ENCODE peak calls at places on chromosome 17, in nine cellular contexts. T is brain pericyte; E is psoas muscle; H is transverse colon; L is naive B cell; R is activated CD4-positive, alpha-beta T cell treated with anti-CD3 and anti-CD28 coated beads for 24 hours; J is left ventricle myocardium inferior; K is foreskin fibroblast; O is stimulated activated CD4-positive, alpha-beta T cell treated with anti-CD3 and anti-CD28 coated beads, Interleukin-2, amount 100 ng/mL, for 48 hours. Y is an unnamed sample.

GRCh38 chr17:39640493-39641118 is 3.7 kb downstream of the STARD3 start:
- DNase-seq in K (no peak), O (no peak), L (no peak), E (no peak), H (no peak), R (no peak), J (no peak), T (no peak), Y (no peak)

GRCh38 chr17:78324391-78325075 is 35.3 kb downstream of the SOCS3 start:
- DNase-seq in L (no peak), J (peak), T (peak), E (peak), K (peak), H (peak), O (peak), R (no peak), Y (no peak)

GRCh38 chr17:17613708-17614114 is 22.2 kb upstream of the PEMT start:
- DNase-seq in J (no peak), K (peak), T (no peak), L (peak), H (peak), O (peak), E (no peak), R (peak), Y (peak)

GRCh38 chr17:79923974-79924638 is 84.9 kb upstream of the CBX4 start:
- DNase-seq in E (no peak), K (no peak), H (peak), T (no peak), J (no peak), O (peak), L (no peak), R (peak), Y (peak)

GRCh38 chr17:1002771-1003555 is 6.0 kb downstream of the TIMM22 start:
- DNase-seq in L (no peak), J (no peak), H (no peak), K (peak), R (no peak), E (peak), T (peak), O (no peak), Y (no peak)

GRCh38 chr17:67093348-67093747 is 49.0 kb downstream of the CACNG1 start:
- DNase-seq in L (no peak), T (no peak), E (no peak), J (no peak), R (no peak), K (no peak), O (no peak), H (no peak), Y (no peak)

GRCh38 chr17:83200231-83200699 is 120.9 kb downstream of the METRNL start:
- DNase-seq in E (peak), L (peak), K (peak), O (peak), J (peak), H (peak), R (no peak), T (no peak), Y (peak)

GRCh38 chr17:64634217-64634616 is 27.9 kb downstream of the SMURF2 start:
- DNase-seq in H (no peak), L (no peak), O (no peak), K (no peak), E (no peak), J (no peak), R (no peak), T (no peak), Y (no peak)

GRCh38 chr17:42386784-42387183 is 1.5 kb downstream of the STAT3 start:
- DNase-seq in J (no peak), H (no peak), R (no peak), T (no peak), L (no peak), E (no peak), O (no peak), K (no peak), Y (no peak)

GRCh38 chr17:79280822-79281572 is 206.4 kb downstream of the ENGASE start:
- DNase-seq in E (no peak), T (no peak), R (no peak), O (no peak), J (no peak), L (no peak), H (no peak), K (no peak), Y (no peak)

GRCh38 chr17:50905460-50905803 is 39.3 kb upstream of the TOB1 start:
- DNase-seq in J (no peak), R (no peak), O (no peak), K (no peak), H (no peak), L (no peak), T (no peak), E (no peak), Y (peak)

GRCh38 chr17:9022553-9023388 is 1.5 kb downstream of the NTN1 start:
- DNase-seq in R (no peak), T (no peak), O (no peak), K (no peak), L (no peak), E (no peak), J (peak), H (no peak), Y (no peak)

GRCh38 chr17:5237541-5238016 is 2.9 kb upstream of the SCIMP start:
- DNase-seq in T (no peak), H (peak), E (no peak), R (no peak), K (peak), O (peak), L (no peak), J (peak), Y (peak)

GRCh38 chr17:78694805-78695531 is 87.1 kb downstream of the CYTH1 start:
- DNase-seq in E (no peak), T (no peak), O (no peak), J (no peak), H (no peak), L (no peak), K (no peak), R (no peak), Y (no peak)

GRCh38 chr17:38507921-38508569 is 79.8 kb downstream of the ARHGAP23 start:
- DNase-seq in K (no peak), E (no peak), R (no peak), J (no peak), T (no peak), O (no peak), L (no peak), H (no peak), Y (no peak)

GRCh38 chr17:56486732-56487131 is 106.8 kb upstream of the NOG start:
- DNase-seq in T (no peak), O (no peak), R (no peak), K (no peak), L (no peak), J (no peak), E (no peak), H (no peak), Y (no peak)

GRCh38 chr17:35499548-35499947 is 37.9 kb downstream of the SLFN12L start:
- DNase-seq in J (no peak), O (no peak), K (no peak), E (no peak), L (no peak), R (no peak), T (no peak), H (no peak), Y (no peak)

GRCh38 chr17:66400698-66401097 is 98.3 kb downstream of the PRKCA start:
- DNase-seq in O (no peak), L (no peak), T (no peak), K (no peak), R (no peak), E (no peak), H (no peak), J (no peak), Y (no peak)

GRCh38 chr17:49618112-49618611 is 42.5 kb downstream of the NXPH3 start:
- DNase-seq in H (no peak), T (no peak), E (no peak), K (no peak), J (no peak), L (no peak), O (no peak), R (no peak), Y (no peak)

GRCh38 chr17:70871180-70871818 is 702.0 kb downstream of the KCNJ2 start:
- DNase-seq in T (no peak), H (no peak), K (no peak), E (no peak), L (no peak), J (no peak), R (no peak), O (no peak), Y (no peak)

GRCh38 chr17:70863436-70864248 is 694.3 kb downstream of the KCNJ2 start:
- DNase-seq in J (peak), K (peak), R (no peak), L (no peak), T (no peak), O (no peak), E (no peak), H (no peak), Y (no peak)

GRCh38 chr17:38454528-38454927 is 26.3 kb downstream of the ARHGAP23 start:
- DNase-seq in E (peak), K (peak), H (peak), T (no peak), R (no peak), O (no peak), L (no peak), J (peak), Y (peak)

GRCh38 chr17:78883090-78883532 is 19.9 kb downstream of the CEP295NL start:
- DNase-seq in J (peak), R (no peak), K (peak), T (no peak), E (peak), O (no peak), H (peak), L (no peak), Y (peak)